ENCODE peak calls at places on chromosomes 6 and 20, in nine cellular contexts. One of them, this sample, is unnamed.

GRCh38 chr20:9290331-9290730 is 221.4 kb downstream of the PLCB4 start:
- DNase-seq in HepG2: no peak
- DNase-seq in gastrocnemius medialis: no peak
- DNase-seq in right lobe of liver: no peak
- DNase-seq in tibial nerve: no peak
- DNase-seq in ovary: no peak
- DNase-seq in NB4: no peak
- DNase-seq in Peyer's patch: no peak
- DNase-seq in stomach: no peak
- DNase-seq in this sample: no peak

GRCh38 chr20:35792740-35793139 is 20.9 kb downstream of the PHF20 start:
- DNase-seq in Peyer's patch: no peak
- DNase-seq in gastrocnemius medialis: no peak
- DNase-seq in stomach: no peak
- DNase-seq in tibial nerve: no peak
- DNase-seq in ovary: no peak
- DNase-seq in right lobe of liver: no peak
- DNase-seq in HepG2: no peak
- DNase-seq in NB4: no peak
- DNase-seq in this sample: no peak

GRCh38 chr6:113361014-113361645 is 496.0 kb upstream of the MARCKS start:
- DNase-seq in gastrocnemius medialis: no peak
- DNase-seq in right lobe of liver: no peak
- DNase-seq in stomach: no peak
- DNase-seq in tibial nerve: no peak
- DNase-seq in NB4: peak; percentile 9
- DNase-seq in HepG2: peak; percentile 82
- DNase-seq in Peyer's patch: no peak
- DNase-seq in ovary: no peak
- DNase-seq in this sample: no peak

GRCh38 chr20:878511-879307 is 37.4 kb downstream of the ANGPT4 start:
- DNase-seq in HepG2: no peak
- DNase-seq in NB4: peak; percentile 63
- DNase-seq in stomach: no peak
- DNase-seq in ovary: no peak
- DNase-seq in right lobe of liver: no peak
- DNase-seq in Peyer's patch: no peak
- DNase-seq in tibial nerve: no peak
- DNase-seq in gastrocnemius medialis: no peak
- DNase-seq in this sample: peak; percentile 48

GRCh38 chr6:161168281-161168891 is 105.5 kb downstream of the AGPAT4 start:
- DNase-seq in NB4: no peak
- DNase-seq in HepG2: no peak
- DNase-seq in gastrocnemius medialis: no peak
- DNase-seq in right lobe of liver: no peak
- DNase-seq in Peyer's patch: no peak
- DNase-seq in stomach: no peak
- DNase-seq in ovary: no peak
- DNase-seq in tibial nerve: peak; percentile 38
- DNase-seq in this sample: peak; percentile 39

GRCh38 chr6:55729665-55730064 is 145.7 kb downstream of the BMP5 start:
- DNase-seq in HepG2: no peak
- DNase-seq in gastrocnemius medialis: no peak
- DNase-seq in right lobe of liver: no peak
- DNase-seq in NB4: no peak
- DNase-seq in stomach: no peak
- DNase-seq in ovary: no peak
- DNase-seq in Peyer's patch: no peak
- DNase-seq in tibial nerve: no peak
- DNase-seq in this sample: no peak

GRCh38 chr20:25324412-25324811 is 66.2 kb downstream of the ABHD12 start:
- DNase-seq in NB4: peak; percentile 88
- DNase-seq in Peyer's patch: peak; percentile 67
- DNase-seq in HepG2: no peak
- DNase-seq in ovary: no peak
- DNase-seq in gastrocnemius medialis: peak; percentile 54
- DNase-seq in stomach: no peak
- DNase-seq in tibial nerve: no peak
- DNase-seq in right lobe of liver: no peak
- DNase-seq in this sample: peak; percentile 88

GRCh38 chr6:166346995-166347394 is 4.7 kb upstream of the SFT2D1 start:
- DNase-seq in tibial nerve: no peak
- DNase-seq in HepG2: no peak
- DNase-seq in ovary: no peak
- DNase-seq in Peyer's patch: no peak
- DNase-seq in stomach: no peak
- DNase-seq in gastrocnemius medialis: no peak
- DNase-seq in NB4: no peak
- DNase-seq in right lobe of liver: no peak
- DNase-seq in this sample: no peak

GRCh38 chr20:7924692-7925091 is 15.6 kb downstream of the HAO1 start:
- DNase-seq in stomach: no peak
- DNase-seq in tibial nerve: no peak
- DNase-seq in HepG2: peak; percentile 33
- DNase-seq in ovary: no peak
- DNase-seq in Peyer's patch: no peak
- DNase-seq in NB4: peak; percentile 57
- DNase-seq in right lobe of liver: no peak
- DNase-seq in gastrocnemius medialis: no peak
- DNase-seq in this sample: no peak

GRCh38 chr20:48823960-48824497 is 3.8 kb downstream of the PREX1 start:
- DNase-seq in stomach: no peak
- DNase-seq in ovary: no peak
- DNase-seq in tibial nerve: no peak
- DNase-seq in NB4: peak; percentile 83
- DNase-seq in HepG2: no peak
- DNase-seq in Peyer's patch: no peak
- DNase-seq in gastrocnemius medialis: no peak
- DNase-seq in right lobe of liver: no peak
- DNase-seq in this sample: no peak

GRCh38 chr6:168905451-168906090 is 348.1 kb downstream of the THBS2 start:
- DNase-seq in Peyer's patch: no peak
- DNase-seq in HepG2: no peak
- DNase-seq in stomach: peak; percentile 39
- DNase-seq in ovary: no peak
- DNase-seq in tibial nerve: no peak
- DNase-seq in NB4: no peak
- DNase-seq in gastrocnemius medialis: no peak
- DNase-seq in right lobe of liver: no peak
- DNase-seq in this sample: peak; percentile 9

GRCh38 chr20:56860413-56860812 is 231.3 kb downstream of the TFAP2C start:
- DNase-seq in Peyer's patch: no peak
- DNase-seq in stomach: no peak
- DNase-seq in tibial nerve: no peak
- DNase-seq in ovary: no peak
- DNase-seq in NB4: peak; percentile 79
- DNase-seq in right lobe of liver: no peak
- DNase-seq in HepG2: no peak
- DNase-seq in gastrocnemius medialis: no peak
- DNase-seq in this sample: peak; percentile 57

GRCh38 chr6:134026597-134026996 is 25.8 kb downstream of the SLC2A12 start:
- DNase-seq in stomach: no peak
- DNase-seq in gastrocnemius medialis: no peak
- DNase-seq in right lobe of liver: no peak
- DNase-seq in NB4: no peak
- DNase-seq in ovary: no peak
- DNase-seq in tibial nerve: no peak
- DNase-seq in HepG2: no peak
- DNase-seq in Peyer's patch: no peak
- DNase-seq in this sample: no peak

GRCh38 chr6:107931894-107932293 is 26.1 kb downstream of the SEC63 start:
- DNase-seq in ovary: no peak
- DNase-seq in NB4: no peak
- DNase-seq in tibial nerve: no peak
- DNase-seq in stomach: no peak
- DNase-seq in right lobe of liver: no peak
- DNase-seq in Peyer's patch: no peak
- DNase-seq in gastrocnemius medialis: no peak
- DNase-seq in HepG2: peak; percentile 86
- DNase-seq in this sample: no peak

GRCh38 chr6:41636803-41637178 is 1.5 kb upstream of the MDFI start:
- DNase-seq in tibial nerve: no peak
- DNase-seq in NB4: no peak
- DNase-seq in stomach: peak; percentile 82
- DNase-seq in gastrocnemius medialis: no peak
- DNase-seq in Peyer's patch: peak; percentile 70
- DNase-seq in right lobe of liver: peak; percentile 59
- DNase-seq in ovary: peak; percentile 34
- DNase-seq in HepG2: no peak
- DNase-seq in this sample: peak; percentile 91

GRCh38 chr20:23800865-23801264 is 25.7 kb downstream of the CST2 start:
- DNase-seq in right lobe of liver: no peak
- DNase-seq in Peyer's patch: no peak
- DNase-seq in NB4: no peak
- DNase-seq in stomach: no peak
- DNase-seq in HepG2: no peak
- DNase-seq in ovary: no peak
- DNase-seq in tibial nerve: no peak
- DNase-seq in gastrocnemius medialis: no peak
- DNase-seq in this sample: no peak

GRCh38 chr6:45727824-45728449 is 287.7 kb downstream of the CLIC5 start:
- DNase-seq in Peyer's patch: no peak
- DNase-seq in stomach: no peak
- DNase-seq in ovary: no peak
- DNase-seq in NB4: no peak
- DNase-seq in right lobe of liver: no peak
- DNase-seq in gastrocnemius medialis: no peak
- DNase-seq in tibial nerve: no peak
- DNase-seq in HepG2: no peak
- DNase-seq in this sample: no peak

GRCh38 chr6:145028144-145028818 is 707.0 kb downstream of the EPM2A start:
- DNase-seq in NB4: peak; percentile 55
- DNase-seq in tibial nerve: no peak
- DNase-seq in HepG2: peak; percentile 11
- DNase-seq in ovary: no peak
- DNase-seq in Peyer's patch: no peak
- DNase-seq in stomach: no peak
- DNase-seq in gastrocnemius medialis: no peak
- DNase-seq in right lobe of liver: no peak
- DNase-seq in this sample: no peak

GRCh38 chr6:149235130-149235561 is 82.4 kb upstream of the TAB2 start:
- DNase-seq in ovary: peak; percentile 55
- DNase-seq in NB4: peak; percentile 62
- DNase-seq in HepG2: peak; percentile 54
- DNase-seq in tibial nerve: no peak
- DNase-seq in gastrocnemius medialis: peak; percentile 19
- DNase-seq in Peyer's patch: no peak
- DNase-seq in stomach: no peak
- DNase-seq in right lobe of liver: no peak
- DNase-seq in this sample: no peak

GRCh38 chr20:6213311-6213710 is 90.5 kb upstream of the FERMT1 start:
- DNase-seq in HepG2: no peak
- DNase-seq in right lobe of liver: no peak
- DNase-seq in stomach: no peak
- DNase-seq in Peyer's patch: no peak
- DNase-seq in gastrocnemius medialis: no peak
- DNase-seq in tibial nerve: no peak
- DNase-seq in NB4: no peak
- DNase-seq in ovary: no peak
- DNase-seq in this sample: no peak
- TF ChIP-seq POLR2A in HepG2: no peak
- TF ChIP-seq POLR2A in right lobe of liver: no peak
- TF ChIP-seq POLR2A in stomach: no peak
- TF ChIP-seq POLR2A in Peyer's patch: no peak
- TF ChIP-seq POLR2A in gastrocnemius medialis: no peak
- TF ChIP-seq POLR2A in tibial nerve: no peak
- TF ChIP-seq POLR2A in NB4: no peak
- TF ChIP-seq POLR2A in ovary: no peak
- TF ChIP-seq POLR2A in this sample: no peak

GRCh38 chr6:28988536-28989415 is 16.3 kb downstream of the ZNF311 start:
- DNase-seq in stomach: peak; percentile 39
- DNase-seq in NB4: peak; percentile 95
- DNase-seq in right lobe of liver: peak; percentile 69
- DNase-seq in Peyer's patch: peak; percentile 79
- DNase-seq in ovary: peak; percentile 39
- DNase-seq in HepG2: no peak
- DNase-seq in tibial nerve: no peak
- DNase-seq in gastrocnemius medialis: no peak
- DNase-seq in this sample: peak; percentile 90
- TF ChIP-seq CTCF in stomach: no peak
- TF ChIP-seq CTCF in NB4: peak; percentile 51
- TF ChIP-seq CTCF in right lobe of liver: peak; percentile 31
- TF ChIP-seq CTCF in Peyer's patch: no peak
- TF ChIP-seq CTCF in ovary: no peak
- TF ChIP-seq CTCF in HepG2: no peak
- TF ChIP-seq CTCF in tibial nerve: peak; percentile 16
- TF ChIP-seq CTCF in gastrocnemius medialis: no peak
- TF ChIP-seq CTCF in this sample: no peak

DNA sequence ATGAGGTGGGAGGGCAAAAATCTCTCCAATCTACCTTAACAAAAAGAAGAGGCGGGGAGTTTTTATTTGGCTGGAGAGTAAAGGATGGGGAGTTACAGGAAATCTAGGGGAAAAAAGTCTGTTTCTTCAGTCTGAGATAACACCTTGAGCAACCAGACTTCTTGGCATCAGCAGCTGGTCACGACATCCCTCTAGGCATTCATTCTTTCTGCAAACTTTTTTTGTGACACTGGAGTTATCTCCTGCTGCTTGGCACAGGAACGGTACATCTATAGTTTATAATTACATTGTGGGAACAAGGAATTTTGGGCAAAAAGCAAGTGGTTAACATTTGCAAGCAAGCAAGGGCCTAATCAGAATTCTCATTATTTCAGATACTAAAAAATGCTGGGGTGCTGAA is 50.6 kb upstream of the IFNGR1 start:
- DNase-seq in Peyer's patch: no peak
- DNase-seq in tibial nerve: no peak
- DNase-seq in stomach: no peak
- DNase-seq in HepG2: no peak
- DNase-seq in NB4: no peak
- DNase-seq in right lobe of liver: no peak
- DNase-seq in ovary: no peak
- DNase-seq in gastrocnemius medialis: no peak
- DNase-seq in this sample: no peak
- TF ChIP-seq POLR2A in Peyer's patch: no peak
- TF ChIP-seq POLR2A in tibial nerve: no peak
- TF ChIP-seq POLR2A in stomach: no peak
- TF ChIP-seq POLR2A in HepG2: no peak
- TF ChIP-seq POLR2A in NB4: no peak
- TF ChIP-seq POLR2A in right lobe of liver: no peak
- TF ChIP-seq POLR2A in ovary: no peak
- TF ChIP-seq POLR2A in gastrocnemius medialis: no peak
- TF ChIP-seq POLR2A in this sample: no peak

DNA sequence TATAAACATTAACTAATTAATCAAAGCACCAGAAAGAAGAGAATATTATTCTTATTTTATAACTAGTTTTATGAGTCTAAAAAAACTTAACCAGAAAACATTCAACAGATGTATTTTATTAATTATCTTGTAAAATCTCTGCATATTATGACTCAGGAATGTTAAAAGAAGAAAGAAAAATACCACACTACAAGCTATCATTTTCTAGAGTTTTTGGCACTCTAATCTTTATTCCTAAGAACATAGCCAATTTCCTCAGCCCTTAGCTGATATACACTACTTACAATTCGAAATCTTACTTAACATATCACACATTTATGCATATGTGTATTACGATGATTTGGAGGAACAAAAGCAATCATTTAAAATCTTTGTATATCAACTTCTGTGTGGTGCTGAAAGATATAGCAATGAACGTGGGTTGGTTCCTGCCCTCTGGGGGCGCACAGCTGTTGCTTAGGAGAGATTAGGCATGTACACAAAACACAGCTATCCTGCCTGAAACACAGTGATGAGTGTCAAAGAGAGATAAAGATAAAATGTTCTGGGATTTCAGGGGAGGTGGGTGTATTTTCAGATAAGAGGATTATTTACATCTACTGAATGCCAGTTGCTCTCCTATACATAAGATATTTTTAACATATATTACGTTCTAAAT is 404.5 kb downstream of the SYNE1 start:
- DNase-seq in stomach: no peak
- DNase-seq in ovary: no peak
- DNase-seq in NB4: peak; percentile 7
- DNase-seq in tibial nerve: no peak
- DNase-seq in gastrocnemius medialis: no peak
- DNase-seq in Peyer's patch: no peak
- DNase-seq in right lobe of liver: no peak
- DNase-seq in HepG2: peak; percentile 9
- DNase-seq in this sample: no peak
- TF ChIP-seq CTCF in stomach: no peak
- TF ChIP-seq CTCF in ovary: no peak
- TF ChIP-seq CTCF in NB4: no peak
- TF ChIP-seq CTCF in tibial nerve: no peak
- TF ChIP-seq CTCF in gastrocnemius medialis: no peak
- TF ChIP-seq CTCF in Peyer's patch: no peak
- TF ChIP-seq CTCF in right lobe of liver: no peak
- TF ChIP-seq CTCF in HepG2: no peak
- TF ChIP-seq CTCF in this sample: no peak

This sample was measured in lower leg skin.